ENCODE peak calls at places on chromosomes 12 and 14, in six cellular contexts. G is gastrocnemius medialis, M is H54, H is GM12892, T is spleen, W is IMR-90. A is an unnamed sample.

GRCh38 chr14:38108681-38109080 is 99.0 kb upstream of the SSTR1 start:
- DNase-seq in G (no peak), M (no peak), H (no peak), T (no peak), W (peak), A (no peak)

GRCh38 chr12:15179672-15180071 is 41.5 kb downstream of the RERG start:
- DNase-seq in G (no peak), M (no peak), H (no peak), T (no peak), W (no peak), A (no peak)

GRCh38 chr14:104680056-104680805 is 9.2 kb upstream of the INF2 start:
- DNase-seq in G (no peak), M (peak), H (no peak), T (peak), W (peak), A (peak)

GRCh38 chr14:74979442-74980397 is 23.0 kb upstream of the EIF2B2 start:
- DNase-seq in G (peak), M (no peak), H (no peak), T (no peak), W (peak), A (no peak)

GRCh38 chr12:4191642-4192041 is 81.9 kb upstream of the CCND2 start:
- DNase-seq in G (no peak), M (no peak), H (no peak), T (no peak), W (no peak), A (no peak)

GRCh38 chr14:95480109-95480886 is 36.2 kb downstream of the SYNE3 start:
- DNase-seq in G (peak), M (peak), H (no peak), T (no peak), W (peak), A (no peak)

GRCh38 chr12:76866726-76867125 is 12.1 kb downstream of the CSRP2 start:
- DNase-seq in G (no peak), M (no peak), H (no peak), T (no peak), W (peak), A (no peak)

GRCh38 chr12:130932061-130932650 is 21.6 kb upstream of the ADGRD1 start:
- DNase-seq in G (no peak), M (no peak), H (no peak), T (no peak), W (no peak), A (no peak)

DNA sequence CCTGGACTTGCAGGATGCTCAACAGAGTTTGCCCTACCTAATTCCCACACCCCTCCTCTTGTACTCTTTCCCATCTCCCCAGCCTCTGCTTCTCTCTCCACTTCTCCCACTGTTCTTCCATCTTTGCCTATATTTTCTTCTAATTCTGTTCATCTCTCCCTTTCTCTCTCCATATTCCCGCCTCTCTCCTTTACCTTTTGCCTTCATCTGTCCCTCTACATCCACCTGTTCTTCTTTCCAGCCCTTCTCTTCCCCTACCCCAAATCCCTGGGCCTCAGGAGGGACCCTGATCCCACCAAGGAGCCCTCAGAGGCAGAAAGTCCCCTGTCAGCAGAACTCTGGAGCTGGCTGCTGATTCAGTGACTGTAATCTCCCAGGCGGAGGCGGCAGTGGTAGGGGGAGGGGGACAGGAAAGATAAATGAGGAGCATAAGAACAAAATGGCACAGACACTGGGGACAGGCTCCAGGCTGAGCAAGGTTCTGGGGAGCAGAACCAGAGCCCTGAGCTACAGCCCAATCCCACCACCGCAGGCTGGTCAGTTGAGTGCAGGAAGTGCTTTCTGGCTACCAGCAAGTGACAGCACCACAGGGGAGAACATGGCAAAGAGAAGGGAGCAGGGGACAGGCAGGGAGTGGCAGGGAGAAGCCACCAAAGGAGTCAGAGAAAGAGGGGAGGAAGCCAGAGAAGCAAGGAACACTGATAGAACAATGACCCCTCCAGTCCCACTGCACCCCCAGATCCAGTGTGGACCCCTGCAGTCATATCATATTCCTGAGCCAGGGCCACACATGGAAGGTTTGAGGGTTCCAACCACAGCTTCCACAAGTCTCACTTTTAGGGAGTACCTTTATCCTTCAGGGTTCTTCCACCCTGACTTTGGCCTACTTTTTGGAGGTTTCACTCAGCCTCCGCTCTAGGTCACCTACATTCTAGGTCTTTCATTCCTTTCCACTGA is 27.0 kb downstream of the SMUG1 start:
- DNase-seq in G (no peak), M (no peak), H (no peak), T (no peak), W (no peak), A (no peak)
- TF ChIP-seq POLR2A in G (no peak), M (no peak), H (no peak), T (no peak), W (no peak), A (no peak)

GRCh38 chr14:102523200-102524025 is 13.8 kb upstream of the ANKRD9 start:
- DNase-seq in G (no peak), M (no peak), H (no peak), T (no peak), W (no peak), A (no peak)

GRCh38 chr14:102527255-102528232 is 18.0 kb upstream of the ANKRD9 start:
- DNase-seq in G (no peak), M (peak), H (no peak), T (no peak), W (no peak), A (peak)

GRCh38 chr14:102525213-102526143 is 15.9 kb upstream of the ANKRD9 start:
- DNase-seq in G (no peak), M (no peak), H (no peak), T (no peak), W (peak), A (no peak)

GRCh38 chr14:102524026-102524450 is 14.5 kb upstream of the ANKRD9 start:
- DNase-seq in G (no peak), M (no peak), H (no peak), T (no peak), W (no peak), A (no peak)

GRCh38 chr14:102524451-102525212 is 15.1 kb upstream of the ANKRD9 start:
- DNase-seq in G (peak), M (peak), H (peak), T (peak), W (peak), A (peak)
- TF ChIP-seq POLR2A in G (peak), M (peak), H (peak), T (no peak), W (peak), A (peak)

GRCh38 chr12:38316391-38317129 is at the start of gene ALG10B:
- DNase-seq in G (peak), M (peak), H (peak), T (peak), W (peak), A (peak)
- TF ChIP-seq POLR2A in G (no peak), M (peak), H (peak), T (no peak), W (peak), A (peak)

DNA sequence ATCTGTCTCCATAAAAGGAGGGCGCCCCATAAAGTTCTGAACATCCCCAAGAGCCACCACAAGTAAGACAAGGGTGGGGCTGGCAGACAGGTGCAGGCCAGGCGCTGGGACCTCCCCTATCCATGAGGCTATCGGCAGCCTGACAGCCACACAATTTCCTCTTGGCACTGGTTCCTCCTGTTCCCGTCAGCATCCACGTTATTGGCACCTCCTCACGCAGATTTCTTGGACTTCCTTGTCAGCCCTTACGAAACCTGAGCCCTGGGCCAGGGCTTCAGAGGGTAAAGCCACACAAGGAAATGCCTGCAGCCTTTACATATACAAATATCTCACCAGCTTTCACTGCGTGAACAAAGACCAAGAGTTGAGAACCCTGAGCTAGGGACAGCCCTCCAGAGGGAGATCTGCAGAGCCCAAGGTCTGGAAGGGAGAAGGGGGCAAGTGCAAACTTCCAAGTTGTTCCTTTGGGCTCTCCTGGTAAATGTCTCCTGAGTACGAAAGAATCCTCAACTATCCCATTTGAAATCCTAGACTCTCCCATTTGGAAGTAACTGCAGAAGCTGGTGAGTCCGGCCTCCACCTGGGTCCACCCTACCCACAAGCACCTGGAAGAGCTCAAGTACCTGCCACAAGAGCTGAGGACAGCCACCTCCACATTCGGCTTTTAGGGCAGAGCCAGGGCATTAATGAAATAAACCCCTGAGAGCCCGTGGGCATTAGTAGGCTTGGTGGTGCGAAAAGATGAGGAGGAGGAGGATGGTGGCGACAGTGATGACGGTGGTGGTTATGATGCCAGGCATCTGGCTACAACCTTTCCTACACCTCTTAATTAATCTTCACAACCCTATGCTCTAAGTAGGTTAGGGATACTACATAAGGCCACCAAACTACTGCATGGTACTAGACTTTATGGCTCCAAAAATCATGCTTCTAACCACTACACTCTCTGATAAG is 5.5 kb upstream of the TC2N start:
- DNase-seq in G (peak), M (no peak), H (no peak), T (no peak), W (peak), A (no peak)
- TF ChIP-seq POLR2A in G (no peak), M (no peak), H (no peak), T (no peak), W (no peak), A (no peak)